ENCODE peak calls at places on chromosomes 12 and 14, in five cellular contexts. K is neural crest cell, J is IMR-90, T is memory B cell, X is GM12865. H is an unnamed sample.

GRCh38 chr12:77163068-77163810 is 97.9 kb upstream of the E2F7 start:
- DNase-seq in K (no peak), T (no peak), X (no peak), J (no peak), H (no peak)

GRCh38 chr14:58299665-58300202 is 1.4 kb downstream of the ARID4A start:
- DNase-seq in K (no peak), T (peak), J (no peak), X (peak), H (peak)

GRCh38 chr12:109595321-109595902 is 21.8 kb downstream of the MVK start:
- DNase-seq in K (no peak), J (no peak), X (peak), T (no peak), H (no peak)

GRCh38 chr14:67517083-67517482 is 16.0 kb upstream of the PLEKHH1 start:
- DNase-seq in K (no peak), X (no peak), J (no peak), T (no peak), H (peak)

GRCh38 chr12:56257491-56258067 is 605 bp downstream of the ANKRD52 start:
- DNase-seq in J (peak), T (peak), X (no peak), K (peak), H (peak)

GRCh38 chr12:109707470-109707821 is 6.2 kb upstream of the FAM222A start:
- DNase-seq in X (no peak), J (no peak), K (no peak), T (no peak), H (no peak)

GRCh38 chr12:87779858-87780498 is 249.2 kb downstream of the C12orf50 start:
- DNase-seq in X (no peak), T (no peak), K (no peak), J (no peak), H (no peak)

GRCh38 chr12:74412607-74413230 is 124.9 kb upstream of the ATXN7L3B start:
- DNase-seq in T (no peak), J (peak), X (peak), K (no peak), H (peak)

GRCh38 chr12:1737643-1738286 is 46.9 kb downstream of the ADIPOR2 start:
- DNase-seq in X (no peak), K (no peak), T (no peak), J (no peak), H (no peak)

GRCh38 chr12:34405286-34406227 is 383.3 kb downstream of the ALG10 start:
- DNase-seq in J (no peak), X (no peak), T (no peak), K (no peak), H (no peak)

GRCh38 chr12:105322070-105322469 is 8.4 kb upstream of the C12orf75 start:
- DNase-seq in T (no peak), X (no peak), K (no peak), J (peak), H (no peak)

GRCh38 chr14:52825085-52825484 is 33.7 kb upstream of the GNPNAT1 start:
- DNase-seq in X (peak), T (no peak), J (no peak), K (no peak), H (no peak)

GRCh38 chr14:91399868-91400640 is 17.6 kb downstream of the CCDC88C start:
- DNase-seq in K (no peak), J (no peak), X (peak), T (peak), H (no peak)

GRCh38 chr12:2773199-2773875 is 21.4 kb upstream of the FKBP4 start:
- DNase-seq in X (no peak), T (no peak), K (no peak), J (no peak), H (no peak)

GRCh38 chr12:71335668-71336257 is 103.8 kb upstream of the LGR5 start:
- DNase-seq in X (no peak), K (no peak), T (no peak), J (no peak), H (no peak)

GRCh38 chr14:106605548-106606448 is 1079.4 kb downstream of the TMEM121 start:
- DNase-seq in X (peak), T (peak), K (no peak), J (no peak), H (no peak)

GRCh38 chr12:107684990-107685359 is 624 bp upstream of the PWP1 start:
- DNase-seq in T (peak), J (peak), K (no peak), X (peak), H (peak)

GRCh38 chr12:101945361-101946232 is 68.2 kb downstream of the DRAM1 start:
- DNase-seq in X (no peak), K (no peak), J (peak), T (no peak), H (peak)

GRCh38 chr14:23324993-23325392 is 3.7 kb downstream of the PABPN1 start:
- DNase-seq in J (no peak), K (no peak), X (no peak), T (no peak), H (no peak)

GRCh38 chr12:57008113-57008687 is 1.9 kb upstream of the ZBTB39 start:
- DNase-seq in X (peak), T (peak), K (no peak), J (peak), H (peak)

GRCh38 chr14:77133718-77134338 is 7.8 kb downstream of the ZDHHC22 start:
- DNase-seq in K (peak), J (peak), X (peak), T (peak), H (peak)

GRCh38 chr12:27975222-27976136 is 2.9 kb upstream of the PTHLH start:
- DNase-seq in T (no peak), K (peak), X (no peak), J (peak), H (peak)

GRCh38 chr12:77992760-77993159 is 162.1 kb downstream of the NAV3 start:
- DNase-seq in X (no peak), K (no peak), T (no peak), J (no peak), H (no peak)

GRCh38 chr12:130203151-130203550 is 40.9 kb downstream of the FZD10 start:
- DNase-seq in T (no peak), X (no peak), K (no peak), J (no peak), H (no peak)

GRCh38 chr14:77120771-77121743 is 20.5 kb downstream of the ZDHHC22 start:
- DNase-seq in X (peak), J (no peak), T (peak), K (no peak), H (no peak)

GRCh38 chr12:62840806-62841205 is 94.1 kb downstream of the PPM1H start:
- DNase-seq in T (no peak), J (no peak), K (no peak), X (no peak), H (no peak)

GRCh38 chr14:28142400-28143015 is 624.1 kb upstream of the FOXG1 start:
- DNase-seq in K (no peak), X (no peak), J (no peak), T (no peak), H (peak)

GRCh38 chr12:12684375-12685106 is 11.4 kb downstream of the GPR19 start:
- DNase-seq in T (no peak), J (peak), K (peak), X (no peak), H (peak)

GRCh38 chr14:50231475-50232275 is at the start of gene SOS2:
- DNase-seq in K (peak), X (peak), J (peak), T (peak), H (peak)

GRCh38 chr12:236445-236844 is 22.5 kb upstream of the SLC6A12 start:
- DNase-seq in T (no peak), X (no peak), J (no peak), K (no peak), H (no peak)

GRCh38 chr12:75964150-75964549 is 67.4 kb downstream of the PHLDA1 start:
- DNase-seq in K (no peak), J (no peak), X (no peak), T (no peak), H (no peak)

GRCh38 chr12:87086118-87086891 is 830.1 kb upstream of the MGAT4C start:
- DNase-seq in T (no peak), X (no peak), J (peak), K (no peak), H (peak)

GRCh38 chr12:116408489-116409217 is 131.2 kb upstream of the MED13L start:
- DNase-seq in X (no peak), J (no peak), T (no peak), K (no peak), H (no peak)